ENCODE peak calls at places on chromosomes 11 and 22, in ten cellular contexts. D, B, X, C, O, Z, N, P, V and A are unnamed samples.
A peak's percentile ranks its signal among the peaks of the same experiment; 100 is the strongest.

GRCh38 chr11:123590296-123590912 is 64.0 kb downstream of the SCN3B start:
- DNase-seq in D (peak; percentile 90), B (peak; percentile 66), X (peak; percentile 54), C (no peak), O (peak; percentile 95), Z (no peak), N (peak; percentile 87), P (no peak), V (peak; percentile 23), A (no peak)

GRCh38 chr22:27667121-27667843 is 134.3 kb downstream of the MN1 start:
- DNase-seq in D (no peak), B (no peak), X (no peak), C (no peak), O (no peak), Z (no peak), N (no peak), P (peak; percentile 35), V (no peak), A (no peak)

GRCh38 chr11:119322360-119322739 is 5.4 kb upstream of the MCAM start:
- DNase-seq in D (no peak), B (no peak), X (no peak), C (no peak), O (peak; percentile 31), Z (no peak), N (no peak), P (no peak), V (no peak), A (no peak)

GRCh38 chr11:110711776-110712642 is at the start of gene ARHGAP20:
- DNase-seq in D (peak; percentile 80), B (peak; percentile 77), X (peak; percentile 45), C (no peak), O (peak; percentile 62), Z (peak; percentile 53), N (peak; percentile 20), P (peak; percentile 72), V (no peak), A (peak; percentile 26)

GRCh38 chr22:47201996-47202818 is 439.8 kb downstream of the TBC1D22A start:
- DNase-seq in D (peak; percentile 36), B (no peak), X (no peak), C (no peak), O (no peak), Z (no peak), N (no peak), P (no peak), V (no peak), A (peak; percentile 72)

GRCh38 chr11:70865356-70865755 is 387.0 kb downstream of the SHANK2 start:
- DNase-seq in D (no peak), B (no peak), X (no peak), C (no peak), O (no peak), Z (no peak), N (no peak), P (no peak), V (no peak), A (no peak)

GRCh38 chr22:31872209-31872608 is 72.1 kb upstream of the YWHAH start:
- DNase-seq in D (no peak), B (no peak), X (no peak), C (no peak), O (peak; percentile 31), Z (no peak), N (no peak), P (no peak), V (no peak), A (no peak)

GRCh38 chr11:8772571-8772970 is 90.0 kb downstream of the RPL27A start:
- DNase-seq in D (no peak), B (no peak), X (no peak), C (no peak), O (no peak), Z (no peak), N (no peak), P (no peak), V (no peak), A (no peak)

GRCh38 chr11:68806931-68807844 is 34.5 kb downstream of the CPT1A start:
- DNase-seq in D (no peak), B (no peak), X (no peak), C (no peak), O (peak; percentile 54), Z (no peak), N (no peak), P (no peak), V (no peak), A (no peak)

GRCh38 chr22:29531419-29531818 is 22.1 kb downstream of the THOC5 start:
- DNase-seq in D (no peak), B (no peak), X (no peak), C (no peak), O (no peak), Z (no peak), N (no peak), P (no peak), V (no peak), A (no peak)

GRCh38 chr11:3165152-3165705 is at the start of gene OSBPL5:
- DNase-seq in D (peak; percentile 77), B (peak; percentile 82), X (peak; percentile 80), C (no peak), O (peak; percentile 61), Z (no peak), N (peak; percentile 48), P (peak; percentile 80), V (no peak), A (peak; percentile 95)

DNA sequence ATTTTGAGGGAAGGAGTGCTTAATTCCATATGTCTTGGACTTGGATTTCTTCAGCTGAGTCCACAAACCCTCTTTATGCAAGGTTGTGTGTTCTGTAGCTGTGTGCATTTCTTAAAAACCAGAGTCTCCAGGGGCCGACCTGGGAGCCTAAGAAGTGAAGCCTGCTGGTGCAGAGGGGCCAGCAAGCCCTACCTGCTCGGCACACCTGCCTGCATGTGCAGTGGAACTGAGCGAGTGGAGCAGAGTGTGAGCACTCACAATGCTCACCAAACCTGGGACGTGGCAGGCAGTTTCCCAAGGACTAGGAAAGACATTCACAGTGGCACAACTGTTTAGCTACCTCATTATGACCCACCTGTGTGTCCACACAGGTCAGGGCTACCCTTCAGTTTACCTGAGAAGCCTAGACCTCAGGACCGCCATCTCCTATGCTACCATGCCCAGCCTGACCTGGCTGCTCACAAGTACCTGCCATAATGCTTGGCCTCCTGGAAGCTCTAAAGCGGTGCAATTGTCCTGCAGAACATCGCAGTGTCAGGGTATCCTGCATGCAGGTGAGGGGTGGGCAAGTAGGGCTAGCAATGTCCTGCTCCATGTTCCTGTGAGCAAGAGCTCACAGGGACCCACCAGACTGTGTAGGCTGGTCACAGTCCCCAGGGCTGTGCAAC is 3.8 kb downstream of the C22orf39 start:
- DNase-seq in D (no peak), B (no peak), X (no peak), C (no peak), O (no peak), Z (no peak), N (no peak), P (no peak), V (no peak), A (peak; percentile 52)
- TF ChIP-seq POLR2A in D (no peak), B (no peak), X (no peak), C (no peak), O (no peak), Z (no peak), N (no peak), P (no peak), V (no peak), A (no peak)

DNA sequence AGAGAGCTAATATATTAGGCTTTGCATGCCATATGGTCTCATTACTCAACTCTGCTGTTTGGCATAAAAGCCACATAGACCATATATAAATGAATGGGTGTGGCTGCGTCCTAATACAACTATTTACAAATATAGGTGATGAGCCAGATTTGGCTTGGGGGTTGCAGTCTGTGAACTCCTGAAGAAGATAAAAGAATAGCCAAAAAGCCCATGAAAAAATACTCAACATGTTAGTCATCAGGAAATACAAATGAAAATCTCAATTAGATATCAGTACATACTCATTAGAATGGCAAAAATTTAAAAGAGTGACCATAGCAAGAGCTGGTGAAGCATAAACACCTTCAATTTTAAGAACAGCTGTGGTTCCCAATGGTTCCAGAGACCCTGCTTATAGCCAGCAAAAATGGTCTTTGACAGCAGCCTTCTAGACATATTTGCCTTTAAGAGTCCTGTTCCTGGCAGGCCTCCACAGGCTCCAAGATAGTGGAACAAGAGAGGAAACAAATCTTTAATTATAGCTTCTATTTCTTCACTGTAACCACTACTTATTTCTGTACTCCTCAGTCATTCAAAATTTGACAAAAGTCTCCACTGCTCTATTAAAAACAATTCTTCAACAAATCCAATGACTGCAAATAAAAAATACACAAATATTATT is 16.1 kb downstream of the C2CD3 start:
- DNase-seq in D (no peak), B (no peak), X (no peak), C (no peak), O (peak; percentile 11), Z (no peak), N (no peak), P (no peak), V (no peak), A (no peak)
- TF ChIP-seq POLR2A in D (no peak), B (no peak), X (no peak), C (no peak), O (no peak), Z (no peak), N (no peak), P (no peak), V (no peak), A (no peak)

GRCh38 chr11:102387056-102387781 is 40.2 kb downstream of the BIRC2 start:
- DNase-seq in D (no peak), B (no peak), X (no peak), C (no peak), O (no peak), Z (no peak), N (no peak), P (no peak), V (no peak), A (no peak)
- TF ChIP-seq POLR2A in D (no peak), B (no peak), X (no peak), C (no peak), O (no peak), Z (no peak), N (no peak), P (no peak), V (no peak), A (no peak)

DNA sequence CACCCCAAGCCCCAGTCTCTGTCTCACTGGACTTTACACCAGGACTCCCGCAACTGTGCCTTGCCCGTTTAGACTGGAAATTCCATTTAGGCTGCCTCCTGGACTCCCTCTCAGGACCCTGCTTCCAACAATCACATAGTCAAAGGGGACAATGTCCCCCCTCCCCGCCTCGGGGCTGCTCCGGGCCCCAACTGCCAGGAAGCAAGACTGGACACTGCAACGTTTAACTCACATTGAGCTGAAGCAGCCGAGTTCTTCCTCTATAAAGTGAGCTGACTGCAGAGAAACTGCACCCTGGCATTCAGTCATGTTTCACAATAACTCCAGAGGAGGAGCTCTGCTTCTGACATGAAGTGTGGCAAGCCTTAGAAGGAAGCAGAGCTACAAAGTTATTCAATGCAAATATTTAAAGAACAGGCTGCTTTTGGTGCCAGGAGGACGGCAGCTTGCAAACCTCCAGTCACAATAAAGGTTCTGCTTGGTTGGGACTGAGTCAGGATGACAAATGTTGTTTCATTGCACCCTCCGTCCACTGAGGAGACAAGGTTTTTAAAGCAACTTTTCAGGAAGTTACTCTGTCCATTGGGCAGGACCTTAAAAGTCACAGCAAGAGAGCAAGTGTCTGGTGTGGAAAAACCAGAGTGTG is 19.9 kb downstream of the PACSIN2 start:
- DNase-seq in D (peak; percentile 71), B (peak; percentile 75), X (peak; percentile 88), C (no peak), O (peak; percentile 66), Z (no peak), N (peak; percentile 64), P (peak; percentile 61), V (no peak), A (peak; percentile 76)
- TF ChIP-seq POLR2A in D (peak; percentile 71), B (peak; percentile 88), X (peak; percentile 91), C (no peak), O (no peak), Z (no peak), N (no peak), P (no peak), V (no peak), A (no peak)